ENCODE peak calls at places on chromosomes 11 and 22, in five cellular contexts. C, G, W, L and Z are unnamed samples.

GRCh38 chr22:37187891-37188761 is at the start of gene C1QTNF6:
- DNase-seq in C (peak), G (peak), W (no peak), L (no peak), Z (no peak)

GRCh38 chr11:123392813-123393212 is 37.3 kb upstream of the GRAMD1B start:
- DNase-seq in C (no peak), G (no peak), W (no peak), L (no peak), Z (no peak)

GRCh38 chr22:31451709-31452571 is 37.7 kb downstream of the EIF4ENIF1 start:
- DNase-seq in C (no peak), G (no peak), W (no peak), L (no peak), Z (no peak)

GRCh38 chr11:130801287-130802146 is 114.8 kb downstream of the SNX19 start:
- DNase-seq in C (no peak), G (no peak), W (no peak), L (no peak), Z (no peak)

GRCh38 chr11:116852261-116853125 is 15.1 kb upstream of the APOA1 start:
- DNase-seq in C (no peak), G (peak), W (no peak), L (no peak), Z (no peak)

GRCh38 chr22:35540600-35541253 is at the start of gene RASD2:
- DNase-seq in C (peak), G (no peak), W (no peak), L (no peak), Z (no peak)

GRCh38 chr11:120399312-120399711 is 63.1 kb downstream of the ARHGEF12 start:
- DNase-seq in C (no peak), G (no peak), W (no peak), L (no peak), Z (no peak)

GRCh38 chr11:107017433-107018227 is 646 bp downstream of the GUCY1A2 start:
- DNase-seq in C (peak), G (no peak), W (peak), L (no peak), Z (no peak)

GRCh38 chr11:61585115-61585514 is 4.2 kb upstream of the SYT7 start:
- DNase-seq in C (no peak), G (no peak), W (peak), L (no peak), Z (no peak)

GRCh38 chr11:63564056-63564784 is 1.0 kb upstream of the PLAAT2 start:
- DNase-seq in C (no peak), G (no peak), W (peak), L (no peak), Z (peak)

GRCh38 chr11:8720868-8721739 is 38.5 kb downstream of the RPL27A start:
- DNase-seq in C (no peak), G (no peak), W (no peak), L (no peak), Z (no peak)

GRCh38 chr11:33864479-33864878 is 27.4 kb downstream of the LMO2 start:
- DNase-seq in C (no peak), G (no peak), W (no peak), L (no peak), Z (no peak)

GRCh38 chr11:47552086-47552580 is 799 bp downstream of the CELF1 start:
- DNase-seq in C (no peak), G (no peak), W (no peak), L (no peak), Z (no peak)

GRCh38 chr11:14015711-14016110 is 53.2 kb downstream of the SPON1 start:
- DNase-seq in C (no peak), G (no peak), W (no peak), L (no peak), Z (no peak)